ENCODE peak calls at places on chromosomes 13 and 19, in five cellular contexts. I is WTC11, S is K562, V is GM12878, Z is A549. N is an unnamed sample.

GRCh38 chr19:3849092-3849491 is 19.7 kb downstream of the ZFR2 start:
- DNase-seq in Z (no peak), S (peak), V (no peak), I (peak), N (peak)

GRCh38 chr19:15536350-15536749 is 28.0 kb downstream of the CYP4F22 start:
- DNase-seq in I (no peak), V (no peak), S (no peak), Z (no peak), N (no peak)

GRCh38 chr13:21076265-21076653 is 14.9 kb upstream of the LATS2 start:
- DNase-seq in I (peak), Z (no peak), S (no peak), V (no peak), N (no peak)

GRCh38 chr19:33100894-33101644 is 20.1 kb downstream of the GPATCH1 start:
- DNase-seq in I (no peak), S (peak), Z (peak), V (no peak), N (no peak)

GRCh38 chr19:53254451-53255341 is at the start of gene ZNF677:
- DNase-seq in S (peak), Z (no peak), I (peak), V (no peak), N (peak)

GRCh38 chr19:8004723-8005513 is 523 bp downstream of the ELAVL1 start:
- DNase-seq in V (no peak), I (no peak), S (peak), Z (no peak), N (peak)

GRCh38 chr13:99335087-99335486 is 27.9 kb upstream of the GPR183 start:
- DNase-seq in Z (no peak), I (no peak), S (no peak), V (no peak), N (no peak)

GRCh38 chr19:15623711-15624318 is 8.8 kb downstream of the CYP4F8 start:
- DNase-seq in V (no peak), Z (no peak), I (peak), S (peak), N (no peak)

DNA sequence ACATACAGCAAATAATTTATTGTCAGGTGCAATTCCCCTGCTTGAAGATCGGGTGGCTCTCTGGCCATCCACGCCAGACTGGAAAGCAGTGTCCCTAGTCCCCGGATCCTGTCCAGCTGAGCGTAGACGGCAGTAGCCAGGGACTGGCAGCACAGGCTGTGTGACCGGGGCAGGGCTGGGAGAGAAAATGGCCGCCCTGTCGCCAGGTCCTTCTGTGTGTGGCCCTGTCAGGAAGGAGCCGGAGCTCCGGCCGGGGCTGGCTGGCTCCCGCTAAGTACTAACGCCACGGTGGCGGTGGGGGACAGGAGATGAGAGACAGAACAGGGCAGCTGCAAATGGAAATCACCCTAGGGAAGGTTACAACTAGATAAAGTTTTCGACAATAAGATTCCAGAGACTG is 253.2 kb downstream of the TSHZ3 start:
- DNase-seq in S (no peak), I (peak), Z (no peak), V (no peak), N (no peak)
- TF ChIP-seq MAX in S (no peak), I (no peak), Z (no peak), V (no peak), N (no peak)

DNA sequence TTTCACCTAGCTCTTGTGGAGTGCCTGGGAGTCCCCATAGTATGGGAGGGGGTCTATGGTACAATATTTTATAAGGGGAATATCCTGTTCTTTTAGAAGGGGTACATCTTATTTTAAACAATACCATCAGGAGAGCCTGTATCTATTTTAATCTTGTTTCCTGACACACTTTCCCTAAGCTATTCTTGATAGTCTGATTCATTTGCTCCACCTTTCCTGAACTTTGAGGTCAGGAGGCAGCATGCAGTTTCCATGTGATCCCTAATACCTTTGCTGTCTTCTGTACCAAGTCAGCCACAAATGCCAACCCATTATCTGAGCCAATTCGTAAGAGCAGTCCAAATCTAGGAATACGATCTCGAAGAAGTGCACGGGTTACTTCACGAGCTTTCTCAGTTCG is 86.2 kb downstream of the SLC25A15 start:
- DNase-seq in S (no peak), I (no peak), V (no peak), Z (no peak), N (no peak)
- TF ChIP-seq MAX in S (no peak), I (no peak), V (no peak), Z (no peak), N (no peak)

GRCh38 chr13:113723400-113724015 is 35.5 kb upstream of the TMEM255B start:
- DNase-seq in V (no peak), S (peak), I (no peak), Z (no peak), N (no peak)
- TF ChIP-seq MAX in V (no peak), S (peak), I (no peak), Z (no peak), N (no peak)

GRCh38 chr13:29459818-29460335 is 135.6 kb downstream of the SLC7A1 start:
- DNase-seq in V (no peak), I (no peak), S (peak), Z (no peak), N (no peak)

GRCh38 chr13:29471551-29471950 is 123.9 kb downstream of the SLC7A1 start:
- DNase-seq in Z (no peak), S (peak), I (no peak), V (no peak), N (no peak)

GRCh38 chr13:29464105-29464679 is 131.3 kb downstream of the SLC7A1 start:
- DNase-seq in S (no peak), Z (no peak), V (no peak), I (no peak), N (no peak)

DNA sequence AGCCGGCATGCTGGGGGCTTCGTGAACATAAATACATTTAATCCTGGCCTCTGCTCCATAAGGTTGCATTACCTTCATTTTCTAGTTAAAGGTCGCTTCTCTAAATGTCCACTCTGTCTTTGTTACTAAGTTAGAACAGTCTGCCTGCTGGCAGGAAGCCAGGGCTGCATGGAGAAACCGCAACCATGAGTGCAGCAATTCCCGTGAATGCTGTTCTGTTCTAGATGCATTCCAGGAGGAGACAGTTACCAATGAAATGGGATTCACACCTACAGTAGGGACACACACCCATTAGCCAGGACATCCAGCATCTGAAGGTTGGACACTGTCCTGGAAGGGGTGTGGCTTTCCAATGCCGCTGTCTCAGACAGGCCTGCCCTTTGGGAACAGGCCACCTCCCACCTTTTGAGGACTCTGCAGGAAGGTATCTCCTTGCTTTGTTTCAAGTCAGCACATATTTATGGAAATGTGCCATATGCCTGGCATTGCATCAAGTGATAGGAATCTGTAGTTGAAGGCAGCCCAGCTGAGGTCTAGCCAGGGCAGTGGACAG is 129.7 kb downstream of the SLC7A1 start:
- DNase-seq in V (no peak), I (no peak), S (peak), Z (no peak), N (no peak)
- TF ChIP-seq MAX in V (no peak), I (no peak), S (no peak), Z (no peak), N (no peak)